ENCODE peak calls at places on chromosomes 7 and 10, in six cellular contexts. P is body of pancreas, N is A549, K is IMR-90, O is endothelial cell of umbilical vein, H is transverse colon. E is an unnamed sample.

GRCh38 chr7:69825031-69825681 is 226.9 kb downstream of the AUTS2 start:
- DNase-seq in P (no peak), N (no peak), K (no peak), O (no peak), H (no peak), E (no peak)

GRCh38 chr10:92177546-92177945 is 113.3 kb downstream of the CPEB3 start:
- DNase-seq in P (no peak), N (no peak), K (peak; percentile 2), O (no peak), H (no peak), E (no peak)

GRCh38 chr7:129389829-129390228 is 44.4 kb upstream of the STRIP2 start:
- DNase-seq in P (no peak), N (no peak), K (no peak), O (no peak), H (no peak), E (no peak)

GRCh38 chr10:78405781-78406180 is 372.1 kb downstream of the RPS24 start:
- DNase-seq in P (no peak), N (no peak), K (no peak), O (no peak), H (no peak), E (no peak)

GRCh38 chr7:4797858-4798705 is 22.7 kb downstream of the AP5Z1 start:
- DNase-seq in P (peak; percentile 59), N (peak; percentile 73), K (peak; percentile 18), O (peak; percentile 30), H (peak; percentile 42), E (no peak)

GRCh38 chr7:49001610-49002033 is 77.3 kb downstream of the CDC14C start:
- DNase-seq in P (peak; percentile 13), N (peak; percentile 10), K (no peak), O (no peak), H (peak; percentile 9), E (no peak)

GRCh38 chr7:104878577-104878976 is 135.4 kb upstream of the KMT2E start:
- DNase-seq in P (no peak), N (no peak), K (no peak), O (no peak), H (no peak), E (no peak)

GRCh38 chr10:3887885-3888476 is 103.0 kb upstream of the KLF6 start:
- DNase-seq in P (no peak), N (peak; percentile 47), K (peak; percentile 97), O (peak; percentile 97), H (peak; percentile 44), E (no peak)

GRCh38 chr7:116139007-116139406 is 71.3 kb upstream of the TES start:
- DNase-seq in P (no peak), N (no peak), K (peak; percentile 13), O (no peak), H (no peak), E (no peak)

GRCh38 chr7:149370790-149371189 is 90.1 kb downstream of the ZNF777 start:
- DNase-seq in P (no peak), N (no peak), K (no peak), O (no peak), H (no peak), E (no peak)

GRCh38 chr10:103703941-103704919 is 151.1 kb downstream of the SH3PXD2A start:
- DNase-seq in P (no peak), N (no peak), K (no peak), O (no peak), H (no peak), E (no peak)

GRCh38 chr7:141193066-141193465 is 119.2 kb downstream of the TMEM178B start:
- DNase-seq in P (no peak), N (no peak), K (no peak), O (no peak), H (no peak), E (no peak)

GRCh38 chr7:17699696-17700095 is 240.6 kb downstream of the SNX13 start:
- DNase-seq in P (no peak), N (no peak), K (no peak), O (no peak), H (no peak), E (no peak)

GRCh38 chr7:101919363-101920115 is 102.1 kb downstream of the CUX1 start:
- DNase-seq in P (no peak), N (no peak), K (no peak), O (no peak), H (no peak), E (no peak)

GRCh38 chr7:128011079-128011670 is 20.1 kb downstream of the LRRC4 start:
- DNase-seq in P (no peak), N (no peak), K (no peak), O (peak; percentile 80), H (no peak), E (no peak)

GRCh38 chr10:25505466-25505865 is 330.7 kb downstream of the GPR158 start:
- DNase-seq in P (no peak), N (no peak), K (no peak), O (no peak), H (no peak), E (no peak)

GRCh38 chr10:116268976-116269375 is 4.0 kb downstream of the GFRA1 start:
- DNase-seq in P (no peak), N (no peak), K (no peak), O (no peak), H (no peak), E (no peak)

GRCh38 chr7:15174470-15174869 is 271.9 kb upstream of the DGKB start:
- DNase-seq in P (no peak), N (no peak), K (no peak), O (no peak), H (no peak), E (no peak)

GRCh38 chr7:144775735-144776134 is 60.1 kb downstream of the TPK1 start:
- DNase-seq in P (no peak), N (no peak), K (no peak), O (no peak), H (no peak), E (no peak)

GRCh38 chr10:99993994-99994689 is 15.6 kb downstream of the DNMBP start:
- DNase-seq in P (no peak), N (no peak), K (peak; percentile 95), O (peak; percentile 70), H (peak; percentile 58), E (no peak)

GRCh38 chr10:67550042-67550441 is 146.0 kb downstream of the CTNNA3 start:
- DNase-seq in P (no peak), N (no peak), K (peak; percentile 17), O (no peak), H (no peak), E (no peak)

GRCh38 chr10:27104919-27105318 is 4.6 kb upstream of the ANKRD26 start:
- DNase-seq in P (no peak), N (no peak), K (no peak), O (no peak), H (no peak), E (no peak)

GRCh38 chr10:33537066-33537465 is 202.6 kb upstream of the NRP1 start:
- DNase-seq in P (no peak), N (no peak), K (peak; percentile 59), O (no peak), H (no peak), E (no peak)

GRCh38 chr7:15874774-15875173 is 188.3 kb upstream of the MEOX2 start:
- DNase-seq in P (no peak), N (no peak), K (no peak), O (peak; percentile 45), H (no peak), E (no peak)

GRCh38 chr10:13685885-13686284 is 99.1 kb downstream of the PRPF18 start:
- DNase-seq in P (no peak), N (no peak), K (no peak), O (no peak), H (no peak), E (no peak)

GRCh38 chr10:13684252-13684791 is 97.6 kb downstream of the PRPF18 start:
- DNase-seq in P (peak; percentile 25), N (no peak), K (peak; percentile 88), O (peak; percentile 93), H (peak; percentile 43), E (no peak)

GRCh38 chr10:13686331-13686752 is 99.6 kb downstream of the PRPF18 start:
- DNase-seq in P (no peak), N (no peak), K (peak; percentile 50), O (peak; percentile 96), H (no peak), E (no peak)

GRCh38 chr10:13683017-13683416 is 96.3 kb downstream of the PRPF18 start:
- DNase-seq in P (no peak), N (no peak), K (no peak), O (no peak), H (no peak), E (no peak)

DNA sequence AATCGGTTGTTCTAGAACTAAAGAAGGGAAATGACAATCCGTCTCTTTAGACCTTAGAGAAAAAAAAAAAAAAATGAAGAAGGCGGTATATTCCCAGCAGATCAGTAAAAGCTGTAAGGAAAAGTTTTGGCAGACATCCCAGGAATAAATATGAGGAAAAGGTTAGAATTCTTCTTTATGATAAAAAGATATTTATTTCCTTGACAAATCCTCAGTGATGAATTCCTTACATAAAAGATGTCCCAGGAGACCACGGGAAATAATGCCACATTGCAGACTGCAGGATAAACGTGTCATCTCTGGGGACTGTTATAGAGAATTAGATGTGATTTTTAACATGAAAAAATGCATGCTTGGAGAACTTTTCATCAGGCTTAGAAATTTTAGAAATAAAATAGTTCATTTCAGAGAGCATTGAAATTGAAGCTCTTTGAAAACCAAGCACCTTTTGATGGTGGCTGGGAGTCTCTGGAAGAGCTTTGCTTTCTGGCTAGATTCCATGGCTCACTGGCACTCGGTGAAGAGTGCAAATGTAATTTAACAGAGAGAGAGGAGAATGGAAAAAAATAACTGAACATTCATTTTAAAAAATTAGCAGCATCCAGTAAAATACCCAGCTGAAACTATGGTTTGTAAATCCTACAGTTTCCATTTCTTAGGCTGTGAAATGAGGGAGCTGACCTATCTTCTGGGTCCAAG is 98.2 kb downstream of the PRPF18 start:
- DNase-seq in P (no peak), N (no peak), K (no peak), O (no peak), H (no peak), E (no peak)
- H3K27ac ChIP-seq in P (peak overlapping the region; percentile 38), N (no peak overlapping the region), K (peak overlapping the region; percentile 75), O (peak overlapping the region; percentile 100), H (peak overlapping the region; percentile 78), E (peak overlapping the region; percentile 60)

DNA sequence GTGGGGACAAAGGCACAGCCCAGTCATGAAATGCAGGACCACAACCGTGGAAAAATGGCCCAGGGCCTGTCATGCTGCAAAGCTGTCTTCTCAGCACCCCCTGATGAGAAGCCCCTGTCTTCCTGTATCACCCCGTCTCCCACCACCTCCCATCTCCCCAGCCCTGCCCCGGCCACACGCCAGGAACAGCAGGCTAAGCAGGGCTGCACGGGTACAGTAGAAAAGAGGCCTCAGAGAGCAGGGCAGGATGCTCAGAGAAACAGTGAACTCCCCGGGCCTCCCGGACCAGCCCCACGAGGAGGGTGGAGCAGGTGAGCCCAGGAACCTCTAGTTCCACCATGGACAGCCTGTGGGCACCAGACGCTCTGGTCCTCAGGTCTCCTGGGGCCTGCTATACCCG is 77.7 kb downstream of the FAM53B start:
- DNase-seq in P (no peak), N (no peak), K (no peak), O (no peak), H (no peak), E (no peak)
- TF ChIP-seq POLR2A in P (no peak), N (no peak), K (no peak), O (no peak), H (no peak), E (no peak)

GRCh38 chr7:111578754-111579153 is 16.5 kb upstream of the IMMP2L start:
- DNase-seq in P (no peak), N (no peak), K (no peak), O (no peak), H (no peak), E (no peak)
- H3K4me3 ChIP-seq in P (no peak overlapping the region), N (no peak overlapping the region), K (no peak overlapping the region), O (no peak overlapping the region), H (no peak overlapping the region), E (no peak overlapping the region)

DNA sequence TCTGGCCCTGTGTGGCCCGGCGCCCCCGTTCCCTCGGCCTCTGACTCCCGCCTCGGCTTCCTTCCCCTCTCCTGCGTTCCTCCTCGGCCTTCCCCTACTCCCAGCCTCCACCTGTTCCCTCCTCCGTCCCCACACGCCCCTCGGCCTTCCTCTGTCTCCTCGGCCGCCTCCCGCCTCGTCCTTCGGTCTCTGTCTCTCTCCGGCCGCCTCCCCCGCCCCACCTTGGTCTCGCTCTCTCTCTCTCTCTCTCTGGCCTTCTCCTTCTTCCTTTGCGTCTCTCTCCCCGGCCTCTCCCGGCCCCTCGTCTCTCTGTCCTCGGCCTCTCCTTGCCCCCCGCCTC is 588 bp downstream of the GET4 start:
- DNase-seq in P (no peak), N (peak; percentile 46), K (no peak), O (peak; percentile 47), H (no peak), E (no peak)
- H3K27ac ChIP-seq in P (peak overlapping the region; percentile 92), N (peak overlapping the region; percentile 93), K (peak overlapping the region; percentile 84), O (peak overlapping the region; percentile 25), H (peak overlapping the region; percentile 96), E (peak overlapping the region; percentile 97)